ENCODE peak calls at places on chromosomes 5 and 9, in six cellular contexts. P is prostate gland; D is mesenchymal stem cell; Z is CD4-positive, CD25-positive, alpha-beta regulatory T cell; Y is tibial artery; J is uterus. T is an unnamed sample. For H3K27me3, the result is how much of the 10 kb centered on the place peaks cover.

GRCh38 chr5:96433066-96433447 is at the start of gene PCSK1:
- DNase-seq in Y (no peak), Z (no peak), P (no peak), D (no peak), J (no peak), T (no peak)

GRCh38 chr9:16090907-16091629 is 538.2 kb downstream of the CCDC171 start:
- DNase-seq in Z (no peak), Y (no peak), J (no peak), D (peak), P (no peak), T (no peak)

GRCh38 chr5:66945389-66946349 is 250.9 kb downstream of the CD180 start:
- DNase-seq in J (no peak), D (peak), Y (no peak), Z (peak), P (no peak), T (no peak)

GRCh38 chr5:90553711-90554110 is 4.9 kb upstream of the ADGRV1 start:
- DNase-seq in P (no peak), J (no peak), Y (no peak), Z (no peak), D (no peak), T (no peak)

GRCh38 chr9:130147910-130148309 is 24.3 kb upstream of the NCS1 start:
- DNase-seq in Y (no peak), P (no peak), J (no peak), Z (no peak), D (no peak), T (no peak)

GRCh38 chr9:135108801-135109500 is 21.5 kb downstream of the OLFM1 start:
- DNase-seq in Z (no peak), P (no peak), J (no peak), Y (no peak), D (no peak), T (no peak)

GRCh38 chr9:35954942-35955546 is 2.9 kb downstream of the OR2S2 start:
- DNase-seq in D (peak), Y (no peak), P (peak), J (peak), Z (peak), T (peak)

GRCh38 chr9:132597073-132597775 is 14.8 kb downstream of the BARHL1 start:
- DNase-seq in D (no peak), P (no peak), Z (no peak), J (no peak), Y (no peak), T (no peak)

GRCh38 chr9:134800791-134801339 is 79.7 kb upstream of the FCN2 start:
- DNase-seq in Z (no peak), P (no peak), Y (peak), J (peak), D (no peak), T (no peak)

GRCh38 chr5:128825826-128826225 is 139.5 kb upstream of the SLC27A6 start:
- DNase-seq in J (no peak), D (no peak), P (no peak), Z (no peak), Y (no peak), T (no peak)

GRCh38 chr5:177231479-177232250 is 71.9 kb downstream of the RAB24 start:
- DNase-seq in J (no peak), Y (no peak), P (no peak), Z (no peak), D (no peak), T (no peak)

GRCh38 chr5:156741516-156741915 is 108.6 kb upstream of the PPP1R2B start:
- DNase-seq in J (no peak), Z (no peak), D (no peak), P (no peak), Y (no peak), T (no peak)

GRCh38 chr9:29214702-29215248 is 1641.5 kb upstream of the C9orf72 start:
- DNase-seq in J (no peak), P (no peak), D (peak), Z (no peak), Y (no peak), T (no peak)

GRCh38 chr9:136262671-136263178 is 17.1 kb upstream of the QSOX2 start:
- DNase-seq in D (no peak), P (no peak), J (no peak), Z (no peak), Y (no peak), T (no peak)

GRCh38 chr9:35728041-35728971 is 3.7 kb downstream of the TLN1 start:
- DNase-seq in P (peak), Y (peak), D (peak), J (peak), Z (peak), T (peak)

GRCh38 chr5:54309237-54309636 is 1.1 kb downstream of the ARL15 start:
- DNase-seq in D (peak), Y (no peak), J (no peak), Z (no peak), P (no peak), T (no peak)

GRCh38 chr9:69898714-69899209 is 78.1 kb downstream of the CFAP95 start:
- DNase-seq in P (no peak), Y (no peak), Z (no peak), D (peak), J (no peak), T (peak)
- H3K4me3 ChIP-seq in P (no peak), Y (no peak), Z (no peak), D (no peak), J (no peak), T (no peak)

GRCh38 chr5:171306785-171307591 is 2.1 kb upstream of the TLX3 start:
- DNase-seq in J (no peak), Y (peak), D (no peak), P (no peak), Z (no peak), T (no peak)
- H3K27me3 ChIP-seq in J (half or more), Y (under half), D (half or more), P (half or more), Z (under half), T (under half)

GRCh38 chr9:120531683-120532300 is 48.2 kb downstream of the CDK5RAP2 start:
- DNase-seq in Y (no peak), Z (peak), D (peak), P (no peak), J (no peak), T (peak)

GRCh38 chr9:120532475-120532874 is 47.5 kb downstream of the CDK5RAP2 start:
- DNase-seq in Z (no peak), P (peak), D (no peak), Y (peak), J (no peak), T (peak)

GRCh38 chr9:120526493-120526892 is 53.5 kb downstream of the CDK5RAP2 start:
- DNase-seq in P (no peak), Z (no peak), Y (no peak), J (no peak), D (no peak), T (no peak)

GRCh38 chr9:120528327-120528726 is 51.6 kb downstream of the CDK5RAP2 start:
- DNase-seq in Z (no peak), P (no peak), J (no peak), Y (no peak), D (no peak), T (no peak)

GRCh38 chr9:120528834-120529233 is 51.1 kb downstream of the CDK5RAP2 start:
- DNase-seq in J (no peak), Y (no peak), D (no peak), Z (no peak), P (no peak), T (no peak)
- H3K4me3 ChIP-seq in J (no peak), Y (no peak), D (no peak), Z (no peak), P (no peak), T (no peak)

DNA sequence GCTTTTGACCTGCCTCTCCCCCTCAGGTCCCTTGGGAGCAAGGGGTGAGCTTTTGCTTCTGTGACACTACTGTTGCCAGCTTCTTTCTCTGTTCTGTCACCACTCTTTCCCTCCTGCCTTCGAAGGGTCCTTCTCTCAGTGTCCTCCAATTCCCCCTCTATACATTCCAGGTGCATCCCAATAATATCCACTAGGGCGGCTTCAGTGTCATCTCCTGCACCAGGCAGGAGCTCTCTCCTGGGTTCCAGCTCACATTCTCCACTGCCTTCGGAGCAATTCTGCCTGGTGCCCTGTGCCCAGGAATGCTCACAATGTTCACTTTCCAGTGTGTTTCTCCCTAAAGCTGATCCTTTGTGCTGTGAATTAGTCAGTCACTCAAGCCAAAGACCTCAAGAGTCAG is 83.9 kb upstream of the CXCL14 start:
- DNase-seq in J (no peak), Y (no peak), P (no peak), D (no peak), Z (no peak), T (no peak)
- H3K27me3 ChIP-seq in J (under half), Y (under half), P (under half), D (under half), Z (under half), T (under half)

GRCh38 chr5:34998058-34998789 is 49.5 kb downstream of the AGXT2 start:
- DNase-seq in D (no peak), Z (no peak), Y (no peak), J (no peak), P (no peak), T (no peak)

GRCh38 chr5:35004200-35004599 is 43.5 kb downstream of the AGXT2 start:
- DNase-seq in J (no peak), D (no peak), Y (no peak), Z (no peak), P (no peak), T (peak)

GRCh38 chr5:35003018-35003957 is 44.5 kb downstream of the AGXT2 start:
- DNase-seq in D (peak), P (peak), J (peak), Y (no peak), Z (peak), T (peak)

GRCh38 chr5:35001842-35002241 is 45.9 kb downstream of the AGXT2 start:
- DNase-seq in Y (no peak), J (no peak), Z (no peak), P (no peak), D (no peak), T (no peak)

DNA sequence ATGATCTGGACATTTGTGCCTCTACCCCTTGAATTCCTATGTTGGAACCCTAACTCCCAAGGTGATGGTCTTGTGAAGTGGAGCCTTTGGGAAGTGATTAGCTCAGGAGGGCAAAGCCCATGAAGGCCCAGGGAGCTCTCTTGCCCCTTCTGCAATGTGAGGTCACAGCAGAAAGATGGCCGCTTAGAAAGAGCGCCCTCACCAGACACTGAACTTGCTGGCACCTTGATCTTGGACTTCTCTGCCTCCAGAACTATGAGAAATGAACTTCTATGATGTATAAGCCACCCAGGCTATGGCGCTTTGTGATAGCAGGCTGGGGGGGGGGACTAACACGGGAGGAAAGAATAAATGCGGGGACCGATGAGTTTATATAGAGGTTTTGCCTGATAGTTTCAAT is 45.3 kb downstream of the AGXT2 start:
- DNase-seq in J (no peak), Y (no peak), P (no peak), D (no peak), Z (no peak), T (no peak)
- H3K4me3 ChIP-seq in J (no peak), Y (no peak), P (no peak), D (no peak), Z (no peak), T (no peak)

GRCh38 chr9:89177401-89178161 is 1.0 kb downstream of the SHC3 start:
- DNase-seq in J (no peak), P (no peak), D (peak), Y (no peak), Z (no peak), T (peak)

GRCh38 chr9:89177021-89177400 is 1.6 kb downstream of the SHC3 start:
- DNase-seq in D (peak), P (no peak), J (no peak), Z (no peak), Y (no peak), T (no peak)

GRCh38 chr9:89179920-89180667 is 1.5 kb upstream of the SHC3 start:
- DNase-seq in D (peak), P (peak), J (peak), Z (peak), Y (peak), T (peak)

GRCh38 chr9:89178162-89179120 is at the start of gene SHC3:
- DNase-seq in Z (no peak), Y (no peak), D (peak), P (no peak), J (no peak), T (no peak)

GRCh38 chr9:89179535-89179919 is 909 bp upstream of the SHC3 start:
- DNase-seq in Y (no peak), D (peak), Z (no peak), P (no peak), J (no peak), T (peak)
- H3K27me3 ChIP-seq in Y (under half), D (under half), Z (under half), P (under half), J (under half), T (under half)

DNA sequence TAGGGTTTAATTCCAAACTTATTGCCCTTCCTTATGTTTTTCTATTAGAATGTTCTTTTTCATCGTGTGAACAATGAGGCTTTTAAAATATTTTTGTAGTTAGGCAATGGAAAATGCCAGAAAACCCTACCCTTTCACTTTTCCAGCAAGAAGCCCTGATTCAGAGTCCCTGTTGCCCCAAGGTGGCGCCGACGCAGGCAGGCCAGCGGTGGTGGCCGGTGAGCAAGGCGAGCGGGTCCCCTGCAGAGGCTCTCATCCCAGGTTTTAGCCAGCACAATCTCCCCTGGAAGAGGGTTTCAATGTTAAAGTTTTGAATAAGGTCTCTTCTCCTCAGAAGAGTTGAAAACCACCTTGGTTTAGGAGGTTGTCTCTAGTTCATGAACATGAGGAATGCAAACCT is 40.8 kb upstream of the CKMT2 start:
- DNase-seq in D (peak), Z (no peak), P (no peak), J (no peak), Y (no peak), T (no peak)
- H3K4me3 ChIP-seq in D (no peak), Z (no peak), P (no peak), J (no peak), Y (no peak), T (no peak)

T was measured in PC-9.